ENCODE peak calls at places on chromosomes 7 and 10, in eight cellular contexts. X is T-cell; B is NCI-H460; M is NCI-H2081; H is right cardiac atrium; Q is endodermal cell; D is stimulated activated CD8-positive, alpha-beta memory T cell treated with anti-CD3 and anti-CD28 coated beads, Interleukin-2, amount 100 ng/mL, for 48 hours; R is AG09319. I is an unnamed sample.

GRCh38 chr7:29019275-29019820 is 61.2 kb upstream of the TRIL start:
- DNase-seq in X (no peak), B (no peak), M (peak), H (no peak), Q (no peak), D (no peak), R (no peak), I (no peak)

GRCh38 chr7:107138696-107139420 is 29.9 kb upstream of the HBP1 start:
- DNase-seq in X (no peak), B (no peak), M (no peak), H (no peak), Q (no peak), D (no peak), R (no peak), I (no peak)

GRCh38 chr10:133262696-133263095 is 14.0 kb downstream of the ADAM8 start:
- DNase-seq in X (no peak), B (no peak), M (peak), H (no peak), Q (no peak), D (no peak), R (no peak), I (no peak)

GRCh38 chr10:133219782-133220181 is 10.2 kb upstream of the UTF1 start:
- DNase-seq in X (no peak), B (no peak), M (no peak), H (no peak), Q (peak), D (no peak), R (no peak), I (no peak)

GRCh38 chr10:91378061-91378460 is 32.1 kb upstream of the HECTD2 start:
- DNase-seq in X (no peak), B (no peak), M (peak), H (no peak), Q (no peak), D (no peak), R (no peak), I (no peak)

GRCh38 chr10:84613336-84614021 is 285.1 kb downstream of the CCSER2 start:
- DNase-seq in X (no peak), B (peak), M (peak), H (no peak), Q (peak), D (no peak), R (no peak), I (no peak)

GRCh38 chr7:127822822-127823508 is 171.0 kb downstream of the SND1 start:
- DNase-seq in X (no peak), B (no peak), M (no peak), H (no peak), Q (peak), D (no peak), R (no peak), I (no peak)

GRCh38 chr7:2934984-2935740 is 91.1 kb upstream of the GNA12 start:
- DNase-seq in X (no peak), B (no peak), M (no peak), H (peak), Q (peak), D (no peak), R (no peak), I (no peak)

GRCh38 chr7:139358541-139359365 is 941 bp upstream of the LUC7L2 start:
- DNase-seq in X (peak), B (peak), M (peak), H (no peak), Q (no peak), D (peak), R (no peak), I (peak)

GRCh38 chr7:1193593-1194424 is 33.8 kb upstream of the ZFAND2A start:
- DNase-seq in X (peak), B (peak), M (peak), H (peak), Q (peak), D (no peak), R (no peak), I (peak)

GRCh38 chr7:124635416-124635815 is 130.2 kb downstream of the GPR37 start:
- DNase-seq in X (no peak), B (no peak), M (no peak), H (no peak), Q (peak), D (no peak), R (no peak), I (no peak)

GRCh38 chr10:133327651-133328357 is 8.9 kb downstream of the CALY start:
- DNase-seq in X (no peak), B (no peak), M (no peak), H (peak), Q (peak), D (no peak), R (no peak), I (no peak)

GRCh38 chr7:108415821-108416536 is 40.3 kb downstream of the NRCAM start:
- DNase-seq in X (no peak), B (peak), M (peak), H (no peak), Q (no peak), D (no peak), R (no peak), I (no peak)

GRCh38 chr10:48455392-48456151 is 149.1 kb downstream of the MAPK8 start:
- DNase-seq in X (no peak), B (no peak), M (no peak), H (peak), Q (peak), D (no peak), R (no peak), I (no peak)

GRCh38 chr7:120926943-120927346 is 23.6 kb upstream of the ING3 start:
- DNase-seq in X (no peak), B (no peak), M (no peak), H (no peak), Q (peak), D (no peak), R (no peak), I (no peak)

GRCh38 chr10:118792501-118792900 is 37.7 kb upstream of the CACUL1 start:
- DNase-seq in X (no peak), B (no peak), M (no peak), H (no peak), Q (no peak), D (no peak), R (peak), I (no peak)

GRCh38 chr7:15836041-15836440 is 149.6 kb upstream of the MEOX2 start:
- DNase-seq in X (no peak), B (no peak), M (no peak), H (peak), Q (no peak), D (no peak), R (no peak), I (no peak)

GRCh38 chr10:3066317-3066931 is 924 bp upstream of the PFKP start:
- DNase-seq in X (no peak), B (no peak), M (no peak), H (peak), Q (no peak), D (no peak), R (no peak), I (no peak)

GRCh38 chr10:67934331-67934730 is 49.9 kb downstream of the SIRT1 start:
- DNase-seq in X (no peak), B (no peak), M (no peak), H (no peak), Q (no peak), D (no peak), R (no peak), I (no peak)

I was measured in frontal cortex.